ENCODE peak calls at places on chromosomes 3 and 15, in six cellular contexts. K is GM12878, N is K562, L is A549, O is endothelial cell of umbilical vein, V is HepG2. Q is an unnamed sample.

GRCh38 chr3:181454451-181455027 is 257.2 kb upstream of the SOX2 start:
- DNase-seq in N (no peak), V (no peak), L (no peak), K (no peak), O (no peak), Q (no peak)

GRCh38 chr3:174529298-174529697 is 329.8 kb upstream of the NAALADL2 start:
- DNase-seq in L (no peak), V (no peak), O (no peak), K (no peak), N (no peak), Q (peak)

GRCh38 chr3:28907616-28908015 is 373.3 kb upstream of the RBMS3 start:
- DNase-seq in V (no peak), N (no peak), O (no peak), L (no peak), K (no peak), Q (no peak)

GRCh38 chr3:125157183-125157582 is 55.4 kb downstream of the SLC12A8 start:
- DNase-seq in K (no peak), L (no peak), N (no peak), O (no peak), V (no peak), Q (no peak)

GRCh38 chr3:11045536-11045935 is 53.0 kb downstream of the SLC6A1 start:
- DNase-seq in V (no peak), O (no peak), L (no peak), K (no peak), N (no peak), Q (no peak)

GRCh38 chr3:112623213-112623612 is 17.7 kb downstream of the CCDC80 start:
- DNase-seq in O (no peak), L (no peak), N (no peak), K (no peak), V (no peak), Q (no peak)

GRCh38 chr15:68829068-68829467 is 8.4 kb upstream of the ANP32A start:
- DNase-seq in V (peak), K (no peak), L (peak), N (peak), O (peak), Q (peak)

GRCh38 chr3:123535580-123535979 is 49.3 kb downstream of the HACD2 start:
- DNase-seq in L (no peak), V (no peak), K (no peak), N (no peak), O (no peak), Q (no peak)

GRCh38 chr3:43152649-43153048 is 46.8 kb upstream of the POMGNT2 start:
- DNase-seq in O (peak), L (no peak), V (no peak), N (no peak), K (no peak), Q (no peak)

GRCh38 chr3:46114324-46114988 is 87.2 kb upstream of the XCR1 start:
- DNase-seq in N (no peak), O (no peak), L (peak), K (no peak), V (peak), Q (peak)

GRCh38 chr3:31635586-31635985 is 102.9 kb downstream of the STT3B start:
- DNase-seq in N (no peak), O (no peak), K (no peak), V (no peak), L (no peak), Q (no peak)

GRCh38 chr3:88195951-88196434 is 46.2 kb downstream of the C3orf38 start:
- DNase-seq in V (no peak), N (peak), K (no peak), L (no peak), O (no peak), Q (no peak)

GRCh38 chr3:52216585-52217408 is 8.6 kb downstream of the TLR9 start:
- DNase-seq in L (no peak), O (peak), V (no peak), N (no peak), K (no peak), Q (peak)

DNA sequence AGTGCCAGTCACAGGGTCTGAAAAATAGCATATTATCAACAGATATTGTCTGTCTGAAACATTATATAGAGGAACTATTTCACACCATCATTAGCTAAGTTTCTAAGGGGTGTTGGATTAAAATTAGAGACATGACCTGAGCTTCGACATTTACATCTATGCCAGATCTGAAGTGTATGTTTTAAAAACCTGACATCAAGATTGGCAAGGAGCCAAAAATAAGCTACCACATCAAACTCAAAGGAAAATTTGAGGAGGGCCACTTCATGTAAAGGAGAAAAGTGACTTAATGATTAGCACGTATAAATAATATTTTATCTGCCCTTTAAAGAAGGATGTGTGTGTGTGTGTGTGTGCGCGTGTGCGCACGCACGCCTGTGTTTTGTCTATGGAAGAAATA is 752.0 kb upstream of the GRM7 start:
- DNase-seq in K (no peak), L (no peak), O (no peak), N (no peak), V (no peak), Q (no peak)
- TF ChIP-seq MYC in K (no peak), L (no peak), O (no peak), N (no peak), V (no peak), Q (no peak)

GRCh38 chr15:92395176-92395521 is 1.5 kb downstream of the ST8SIA2 start:
- DNase-seq in L (no peak), K (no peak), V (no peak), N (no peak), O (no peak), Q (no peak)

GRCh38 chr15:92395557-92395956 is 1.9 kb downstream of the ST8SIA2 start:
- DNase-seq in K (no peak), O (no peak), N (no peak), L (no peak), V (no peak), Q (no peak)

GRCh38 chr15:92393994-92394326 is 279 bp downstream of the ST8SIA2 start:
- DNase-seq in L (no peak), V (no peak), N (no peak), O (peak), K (no peak), Q (no peak)

GRCh38 chr15:92393287-92393993 is at the start of gene ST8SIA2:
- DNase-seq in N (no peak), V (no peak), O (peak), K (no peak), L (peak), Q (no peak)

GRCh38 chr15:92394327-92395175 is 870 bp downstream of the ST8SIA2 start:
- DNase-seq in V (no peak), O (no peak), N (no peak), K (no peak), L (no peak), Q (no peak)
- H3K4me3 ChIP-seq in V (no peak), O (no peak), N (no peak), K (no peak), L (peak), Q (no peak)

GRCh38 chr3:111215481-111215880 is 143.9 kb downstream of the NECTIN3 start:
- DNase-seq in L (no peak), O (no peak), K (no peak), V (no peak), N (no peak), Q (no peak)

GRCh38 chr3:111212511-111212910 is 140.9 kb downstream of the NECTIN3 start:
- DNase-seq in L (no peak), O (no peak), V (no peak), N (no peak), K (no peak), Q (no peak)

GRCh38 chr3:111210866-111211564 is 139.4 kb downstream of the NECTIN3 start:
- DNase-seq in L (no peak), K (no peak), O (no peak), N (no peak), V (no peak), Q (peak)

GRCh38 chr3:111210003-111210699 is 138.5 kb downstream of the NECTIN3 start:
- DNase-seq in O (no peak), V (no peak), N (no peak), K (no peak), L (no peak), Q (no peak)
- TF ChIP-seq MYC in O (no peak), V (no peak), N (no peak), K (no peak), L (no peak), Q (no peak)

GRCh38 chr3:40780341-40780800 is 255.6 kb downstream of the ZNF621 start:
- DNase-seq in O (peak), V (peak), L (no peak), K (no peak), N (peak), Q (no peak)
- H3K4me3 ChIP-seq in O (no peak), V (peak), L (no peak), K (no peak), N (no peak), Q (no peak)

GRCh38 chr3:66499881-66500574 is 794 bp downstream of the LRIG1 start:
- DNase-seq in N (no peak), V (no peak), O (no peak), K (no peak), L (no peak), Q (no peak)
- TF ChIP-seq MYC in N (no peak), V (no peak), O (no peak), K (no peak), L (no peak), Q (no peak)

GRCh38 chr3:136075816-136076215 is 110.3 kb downstream of the PPP2R3A start:
- DNase-seq in N (no peak), K (no peak), V (no peak), L (no peak), O (no peak), Q (peak)
- H3K4me3 ChIP-seq in N (no peak), K (no peak), V (no peak), L (no peak), O (no peak), Q (no peak)

GRCh38 chr15:77870195-77871065 is 207.1 kb downstream of the TBC1D2B start:
- DNase-seq in L (peak), V (peak), K (no peak), O (peak), N (peak), Q (peak)
- TF ChIP-seq MYC in L (no peak), V (no peak), K (no peak), O (no peak), N (no peak), Q (no peak)

GRCh38 chr3:195911946-195912270 is 3.6 kb upstream of the TNK2 start:
- DNase-seq in O (no peak), L (peak), V (no peak), N (peak), K (no peak), Q (peak)

GRCh38 chr3:195916291-195916690 is 7.9 kb upstream of the TNK2 start:
- DNase-seq in O (no peak), N (no peak), L (no peak), K (no peak), V (no peak), Q (no peak)

GRCh38 chr3:195916991-195917390 is 8.6 kb upstream of the TNK2 start:
- DNase-seq in L (no peak), N (no peak), K (no peak), O (no peak), V (no peak), Q (no peak)

GRCh38 chr3:195913382-195913781 is 5.0 kb upstream of the TNK2 start:
- DNase-seq in O (no peak), N (no peak), V (no peak), L (no peak), K (no peak), Q (no peak)

DNA sequence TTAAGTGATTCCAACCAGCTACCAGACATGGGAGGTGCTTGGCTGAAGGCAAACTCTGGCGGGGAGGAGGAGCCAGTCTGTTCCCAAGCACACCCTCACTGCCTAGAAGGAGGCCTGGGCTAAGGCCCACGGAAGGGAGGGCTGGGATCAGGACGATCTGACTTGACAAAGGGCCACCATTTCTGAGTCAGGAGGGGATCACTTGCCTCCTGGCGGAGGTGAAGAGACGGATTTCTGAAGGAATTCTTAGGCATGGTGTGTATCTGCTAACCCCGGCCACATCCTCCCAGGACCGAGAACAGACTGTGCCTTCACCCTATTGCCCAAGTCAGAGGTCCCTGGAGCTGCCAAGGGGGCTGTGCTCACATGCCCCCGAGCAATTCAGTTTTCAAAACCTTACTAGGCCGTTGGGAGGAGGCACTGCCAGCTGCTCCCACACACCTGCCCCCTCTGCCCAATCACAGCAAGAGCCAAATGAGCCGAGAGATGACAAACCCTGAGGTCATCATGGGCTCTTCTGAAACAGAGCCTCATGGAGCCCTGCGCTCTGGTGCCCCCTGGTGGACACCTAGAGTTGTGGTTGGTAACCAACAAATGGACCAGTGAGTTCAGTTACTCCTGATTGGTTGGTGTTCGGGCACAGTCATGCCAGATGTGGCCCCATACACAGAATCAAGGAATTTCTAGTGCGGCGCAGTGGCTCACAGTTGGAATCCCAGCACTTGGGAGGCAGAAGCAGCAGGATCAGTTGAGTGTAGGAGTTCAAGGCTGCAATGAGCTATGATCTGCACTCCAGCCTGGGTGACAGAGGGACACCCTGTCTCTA is 6.5 kb upstream of the TNK2 start:
- DNase-seq in O (peak), L (peak), N (peak), K (peak), V (peak), Q (peak)
- H3K4me3 ChIP-seq in O (no peak), L (no peak), N (no peak), K (no peak), V (peak), Q (no peak)